ENCODE peak calls at places on chromosomes 5 and 9, in six cellular contexts. X, A, Y, U, T and N are unnamed samples.

GRCh38 chr5:77168187-77168883 is 42.1 kb upstream of the PDE8B start:
- DNase-seq in X (no peak), A (peak; percentile 53), Y (peak; percentile 27), U (peak; percentile 24), T (no peak), N (no peak)

GRCh38 chr9:69307446-69308216 is 17.4 kb upstream of the ENTREP1 start:
- DNase-seq in X (no peak), A (peak; percentile 55), Y (peak; percentile 80), U (no peak), T (no peak), N (no peak)

GRCh38 chr5:22621084-22621483 is 232.1 kb downstream of the CDH12 start:
- DNase-seq in X (no peak), A (no peak), Y (no peak), U (no peak), T (no peak), N (no peak)

GRCh38 chr9:129185402-129185801 is 7.3 kb upstream of the IER5L start:
- DNase-seq in X (no peak), A (no peak), Y (no peak), U (no peak), T (no peak), N (no peak)

GRCh38 chr5:126178521-126178920 is 244.7 kb upstream of the GRAMD2B start:
- DNase-seq in X (no peak), A (no peak), Y (no peak), U (no peak), T (no peak), N (no peak)

GRCh38 chr9:91100878-91101450 is 260.8 kb downstream of the AUH start:
- DNase-seq in X (no peak), A (no peak), Y (no peak), U (peak; percentile 21), T (no peak), N (no peak)

GRCh38 chr5:52531105-52531504 is 256.6 kb upstream of the ITGA1 start:
- DNase-seq in X (no peak), A (no peak), Y (peak; percentile 40), U (no peak), T (no peak), N (no peak)

GRCh38 chr9:132069046-132069898 is 10.4 kb downstream of the MED27 start:
- DNase-seq in X (no peak), A (peak; percentile 66), Y (no peak), U (no peak), T (no peak), N (no peak)

GRCh38 chr9:113524460-113524859 is 60.9 kb downstream of the RGS3 start:
- DNase-seq in X (no peak), A (no peak), Y (no peak), U (no peak), T (no peak), N (no peak)

GRCh38 chr9:127927457-127928231 is 2.9 kb downstream of the PIP5KL1 start:
- DNase-seq in X (no peak), A (no peak), Y (peak; percentile 99), U (no peak), T (peak; percentile 57), N (peak; percentile 74)

GRCh38 chr5:133222040-133222439 is 170.2 kb downstream of the HSPA4 start:
- DNase-seq in X (no peak), A (no peak), Y (peak; percentile 40), U (no peak), T (no peak), N (no peak)

GRCh38 chr5:178098685-178099084 is 14.6 kb upstream of the N4BP3 start:
- DNase-seq in X (no peak), A (no peak), Y (no peak), U (no peak), T (no peak), N (no peak)

GRCh38 chr9:137044502-137045177 is 1.3 kb downstream of the NPDC1 start:
- DNase-seq in X (no peak), A (no peak), Y (no peak), U (no peak), T (no peak), N (no peak)

GRCh38 chr5:37723147-37723961 is 116.5 kb downstream of the GDNF start:
- DNase-seq in X (peak; percentile 38), A (no peak), Y (peak; percentile 89), U (no peak), T (peak; percentile 56), N (no peak)
- TF ChIP-seq CTCF in X (peak; percentile 41), A (peak; percentile 80), Y (peak; percentile 93), U (no peak), T (peak; percentile 65), N (no peak)

GRCh38 chr5:181191526-181192336 is 13.3 kb downstream of the TRIM7 start:
- DNase-seq in X (peak; percentile 96), A (peak; percentile 94), Y (peak; percentile 99), U (peak; percentile 93), T (peak; percentile 97), N (peak; percentile 95)

GRCh38 chr5:181192337-181193046 is 12.5 kb downstream of the TRIM7 start:
- DNase-seq in X (no peak), A (no peak), Y (no peak), U (no peak), T (no peak), N (no peak)

GRCh38 chr5:181189962-181190710 is 14.9 kb downstream of the TRIM7 start:
- DNase-seq in X (no peak), A (no peak), Y (peak; percentile 73), U (peak; percentile 30), T (peak; percentile 30), N (peak; percentile 30)

GRCh38 chr5:181189363-181189961 is 15.5 kb downstream of the TRIM7 start:
- DNase-seq in X (no peak), A (peak; percentile 64), Y (no peak), U (peak; percentile 28), T (peak; percentile 56), N (peak; percentile 23)

GRCh38 chr5:181190711-181191525 is 14.1 kb downstream of the TRIM7 start:
- DNase-seq in X (peak; percentile 59), A (no peak), Y (peak; percentile 74), U (peak; percentile 41), T (peak; percentile 66), N (no peak)
- TF ChIP-seq CTCF in X (peak; percentile 58), A (peak; percentile 63), Y (peak; percentile 51), U (no peak), T (no peak), N (peak; percentile 26)

GRCh38 chr5:122089096-122089495 is 11.0 kb upstream of the LOX start:
- DNase-seq in X (no peak), A (no peak), Y (no peak), U (no peak), T (no peak), N (no peak)

GRCh38 chr5:122093415-122093814 is 15.4 kb upstream of the LOX start:
- DNase-seq in X (no peak), A (peak; percentile 94), Y (no peak), U (no peak), T (no peak), N (no peak)

GRCh38 chr5:122093861-122094650 is 16.0 kb upstream of the LOX start:
- DNase-seq in X (no peak), A (peak; percentile 65), Y (no peak), U (no peak), T (no peak), N (no peak)

GRCh38 chr5:122089614-122090013 is 11.6 kb upstream of the LOX start:
- DNase-seq in X (no peak), A (peak; percentile 82), Y (no peak), U (no peak), T (no peak), N (no peak)

GRCh38 chr5:122091942-122092600 is 14.0 kb upstream of the LOX start:
- DNase-seq in X (no peak), A (peak; percentile 74), Y (peak; percentile 52), U (no peak), T (no peak), N (no peak)
- TF ChIP-seq CTCF in X (peak; percentile 57), A (peak; percentile 82), Y (peak; percentile 75), U (no peak), T (peak; percentile 46), N (no peak)

GRCh38 chr9:110058304-110058953 is 149.5 kb downstream of the C9orf152 start:
- DNase-seq in X (peak; percentile 63), A (peak; percentile 36), Y (peak; percentile 90), U (no peak), T (peak; percentile 33), N (peak; percentile 61)
- TF ChIP-seq CTCF in X (no peak), A (peak; percentile 69), Y (peak; percentile 81), U (no peak), T (peak; percentile 19), N (peak; percentile 67)

GRCh38 chr5:172104801-172105701 is 83.0 kb downstream of the STK10 start:
- DNase-seq in X (no peak), A (no peak), Y (no peak), U (no peak), T (no peak), N (no peak)

GRCh38 chr5:172106511-172107356 is 81.3 kb downstream of the STK10 start:
- DNase-seq in X (peak; percentile 72), A (peak; percentile 30), Y (peak; percentile 90), U (peak; percentile 51), T (peak; percentile 91), N (peak; percentile 56)

GRCh38 chr5:172109749-172110148 is 78.3 kb downstream of the STK10 start:
- DNase-seq in X (no peak), A (no peak), Y (no peak), U (no peak), T (no peak), N (no peak)

GRCh38 chr5:172105811-172106210 is 82.2 kb downstream of the STK10 start:
- DNase-seq in X (no peak), A (no peak), Y (no peak), U (no peak), T (no peak), N (no peak)

GRCh38 chr5:172107606-172108005 is 80.4 kb downstream of the STK10 start:
- DNase-seq in X (no peak), A (peak; percentile 97), Y (no peak), U (no peak), T (no peak), N (no peak)
- TF ChIP-seq CTCF in X (no peak), A (no peak), Y (no peak), U (no peak), T (no peak), N (no peak)

DNA sequence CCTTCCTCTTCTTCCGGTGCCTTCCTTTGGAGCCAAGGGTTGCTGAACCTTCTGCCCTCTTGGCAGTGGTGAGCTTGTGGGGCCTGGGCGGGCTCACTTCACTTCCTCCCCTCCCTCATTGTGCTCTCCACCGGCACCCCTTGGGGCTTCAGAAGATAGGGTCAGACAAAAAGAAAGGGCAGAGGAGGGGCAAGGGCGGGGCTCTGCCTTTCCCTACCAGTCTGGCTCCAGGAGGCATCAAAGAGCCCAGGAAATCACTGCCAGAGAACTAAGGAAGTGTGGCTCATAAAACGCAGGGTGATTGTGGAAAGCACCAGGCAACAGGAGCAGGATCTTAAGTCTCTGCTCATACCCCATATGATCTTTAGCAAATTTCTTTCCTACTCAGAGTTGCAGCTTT is 34.8 kb downstream of the ACOT12 start:
- DNase-seq in X (no peak), A (no peak), Y (peak; percentile 70), U (no peak), T (peak; percentile 6), N (no peak)
- TF ChIP-seq CTCF in X (no peak), A (no peak), Y (no peak), U (no peak), T (no peak), N (no peak)